ENCODE peak calls at places on chromosomes 12 and 14, in nine cellular contexts. B, D, I, N, Z, M, F, O and Y are unnamed samples.

GRCh38 chr12:132178801-132179401 is 34.6 kb downstream of the NOC4L start:
- DNase-seq in B (no peak), D (no peak), I (no peak), N (no peak), Z (peak; percentile 59), M (no peak), F (no peak), O (peak; percentile 10), Y (no peak)

GRCh38 chr14:73236752-73237218 is 521 bp upstream of the PAPLN start:
- DNase-seq in B (no peak), D (no peak), I (no peak), N (no peak), Z (no peak), M (no peak), F (no peak), O (no peak), Y (no peak)

GRCh38 chr12:34597548-34598351 is 575.5 kb downstream of the ALG10 start:
- DNase-seq in B (no peak), D (no peak), I (peak; percentile 25), N (no peak), Z (no peak), M (no peak), F (no peak), O (peak; percentile 1), Y (no peak)

GRCh38 chr12:108193922-108194321 is 64.8 kb downstream of the WSCD2 start:
- DNase-seq in B (no peak), D (no peak), I (no peak), N (peak; percentile 62), Z (peak; percentile 7), M (no peak), F (peak; percentile 46), O (no peak), Y (peak; percentile 36)

GRCh38 chr12:133202493-133203343 is 21.4 kb downstream of the ZNF268 start:
- DNase-seq in B (peak; percentile 20), D (no peak), I (no peak), N (no peak), Z (no peak), M (no peak), F (peak; percentile 21), O (no peak), Y (no peak)

GRCh38 chr14:94356379-94357056 is 31.9 kb downstream of the SERPINA1 start:
- DNase-seq in B (no peak), D (no peak), I (no peak), N (no peak), Z (no peak), M (no peak), F (peak; percentile 19), O (no peak), Y (no peak)

GRCh38 chr14:58722433-58722832 is 84.7 kb downstream of the DACT1 start:
- DNase-seq in B (no peak), D (no peak), I (no peak), N (no peak), Z (no peak), M (no peak), F (no peak), O (no peak), Y (no peak)

GRCh38 chr12:48419409-48419935 is 52.9 kb upstream of the ANP32D start:
- DNase-seq in B (no peak), D (no peak), I (no peak), N (no peak), Z (no peak), M (no peak), F (no peak), O (no peak), Y (no peak)

GRCh38 chr14:78107171-78107570 is 63.0 kb upstream of the NRXN3 start:
- DNase-seq in B (no peak), D (no peak), I (no peak), N (no peak), Z (no peak), M (no peak), F (no peak), O (no peak), Y (no peak)

GRCh38 chr12:112178796-112179195 is 53.4 kb downstream of the TRAFD1 start:
- DNase-seq in B (no peak), D (no peak), I (no peak), N (no peak), Z (no peak), M (no peak), F (no peak), O (no peak), Y (no peak)

GRCh38 chr12:78964521-78964920 is 99.9 kb downstream of the SYT1 start:
- DNase-seq in B (no peak), D (no peak), I (no peak), N (no peak), Z (no peak), M (no peak), F (peak; percentile 13), O (no peak), Y (no peak)

GRCh38 chr12:112219195-112219594 is 93.8 kb downstream of the TRAFD1 start:
- DNase-seq in B (no peak), D (no peak), I (no peak), N (no peak), Z (no peak), M (no peak), F (no peak), O (no peak), Y (no peak)

GRCh38 chr12:114168061-114168460 is 201.9 kb upstream of the RBM19 start:
- DNase-seq in B (peak; percentile 5), D (peak; percentile 1), I (no peak), N (no peak), Z (no peak), M (no peak), F (no peak), O (no peak), Y (peak; percentile 52)

GRCh38 chr14:36662543-36663403 is 1.1 kb downstream of the PAX9 start:
- DNase-seq in B (no peak), D (no peak), I (no peak), N (no peak), Z (no peak), M (peak; percentile 53), F (peak; percentile 5), O (no peak), Y (no peak)

GRCh38 chr12:80419660-80420059 is 24.4 kb upstream of the PTPRQ start:
- DNase-seq in B (no peak), D (no peak), I (no peak), N (no peak), Z (no peak), M (no peak), F (no peak), O (no peak), Y (no peak)

GRCh38 chr12:78977463-78977862 is 112.9 kb downstream of the SYT1 start:
- DNase-seq in B (no peak), D (no peak), I (no peak), N (no peak), Z (no peak), M (no peak), F (peak; percentile 3), O (no peak), Y (no peak)

GRCh38 chr12:31961137-31961536 is 1.9 kb downstream of the RESF1 start:
- DNase-seq in B (no peak), D (no peak), I (no peak), N (no peak), Z (no peak), M (no peak), F (no peak), O (no peak), Y (no peak)

GRCh38 chr12:77032406-77032805 is 33.0 kb downstream of the E2F7 start:
- DNase-seq in B (peak; percentile 54), D (no peak), I (no peak), N (no peak), Z (no peak), M (no peak), F (peak; percentile 25), O (no peak), Y (no peak)

GRCh38 chr14:36449903-36450302 is 70.1 kb downstream of the NKX2-1 start:
- DNase-seq in B (no peak), D (no peak), I (no peak), N (no peak), Z (no peak), M (no peak), F (no peak), O (no peak), Y (no peak)

GRCh38 chr12:9064201-9064814 is 51.4 kb downstream of the A2M start:
- DNase-seq in B (peak; percentile 55), D (no peak), I (peak; percentile 76), N (peak; percentile 90), Z (peak; percentile 47), M (peak; percentile 51), F (peak; percentile 56), O (peak; percentile 61), Y (peak; percentile 83)
- H3K4me3 ChIP-seq in B (peak overlapping the region; percentile 55), D (peak overlapping the region; percentile 53), I (peak overlapping the region; percentile 88), N (peak overlapping the region; percentile 62), Z (peak overlapping the region; percentile 40), M (peak overlapping the region; percentile 83), F (peak overlapping the region; percentile 72), O (peak overlapping the region; percentile 96), Y (peak overlapping the region; percentile 69)

GRCh38 chr12:26114720-26115406 is 10.0 kb downstream of the BHLHE41 start:
- DNase-seq in B (no peak), D (no peak), I (peak; percentile 66), N (no peak), Z (no peak), M (no peak), F (no peak), O (no peak), Y (no peak)
- H3K4me3 ChIP-seq in B (peak overlapping the region; percentile 57), D (peak overlapping the region; percentile 62), I (peak overlapping the region; percentile 46), N (peak overlapping the region; percentile 2), Z (peak overlapping the region; percentile 30), M (peak overlapping the region; percentile 38), F (peak overlapping the region; percentile 61), O (peak overlapping the region; percentile 59), Y (peak overlapping the region; percentile 43)

DNA sequence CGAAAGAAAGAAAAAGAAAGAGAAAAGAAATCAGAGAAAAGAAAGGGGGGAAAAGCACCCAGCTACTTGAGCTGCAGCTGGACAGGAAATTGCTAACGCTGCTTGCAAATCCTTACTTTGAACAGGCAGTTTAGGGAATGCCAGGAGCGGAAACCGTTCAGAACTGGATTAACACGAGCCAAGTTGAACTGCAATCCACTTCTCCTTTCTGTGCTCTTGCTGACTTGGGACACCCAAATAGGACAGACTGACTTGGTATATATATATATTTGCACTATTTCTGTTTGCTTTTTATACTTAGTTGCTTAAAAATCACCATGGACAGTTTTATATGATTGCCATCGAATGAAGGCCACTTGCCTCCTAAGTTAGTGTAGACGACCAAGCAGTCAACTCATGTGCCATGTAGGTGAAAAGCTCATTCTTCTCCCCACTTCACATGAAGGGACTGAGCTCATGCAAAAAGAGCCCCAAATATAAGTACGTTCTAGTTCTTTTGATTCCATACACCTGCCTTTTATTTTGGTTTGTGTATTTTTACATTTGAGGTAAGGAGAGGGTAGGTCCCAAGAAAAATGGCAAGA is 5.5 kb downstream of the DUSP6 start:
- DNase-seq in B (peak; percentile 65), D (no peak), I (no peak), N (no peak), Z (no peak), M (no peak), F (peak; percentile 74), O (no peak), Y (peak; percentile 37)
- H3K4me3 ChIP-seq in B (no peak overlapping the region), D (no peak overlapping the region), I (peak overlapping the region; percentile 22), N (no peak overlapping the region), Z (no peak overlapping the region), M (no peak overlapping the region), F (no peak overlapping the region), O (peak overlapping the region; percentile 94), Y (no peak overlapping the region)

GRCh38 chr14:50510157-50510556 is 22.2 kb downstream of the MAP4K5 start:
- DNase-seq in B (no peak), D (no peak), I (no peak), N (no peak), Z (no peak), M (no peak), F (no peak), O (no peak), Y (no peak)

GRCh38 chr14:50512463-50512862 is 19.9 kb downstream of the MAP4K5 start:
- DNase-seq in B (no peak), D (no peak), I (no peak), N (no peak), Z (no peak), M (no peak), F (no peak), O (no peak), Y (no peak)
- H3K4me3 ChIP-seq in B (no peak overlapping the region), D (no peak overlapping the region), I (no peak overlapping the region), N (no peak overlapping the region), Z (no peak overlapping the region), M (no peak overlapping the region), F (no peak overlapping the region), O (no peak overlapping the region), Y (no peak overlapping the region)